ENCODE peak calls at places on chromosomes 12 and 14, in six cellular contexts. One of them, this sample, is unnamed.

GRCh38 chr12:87813476-87814234 is 215.5 kb downstream of the C12orf50 start:
- DNase-seq in endothelial cell: no peak
- DNase-seq in fibroblast of mammary gland: peak
- DNase-seq in mucosa of descending colon: no peak
- DNase-seq in HFFc6: no peak
- DNase-seq in GM12865: no peak
- DNase-seq in this sample: no peak

GRCh38 chr12:71152838-71153237 is 5.0 kb downstream of the TSPAN8 start:
- DNase-seq in HFFc6: no peak
- DNase-seq in GM12865: no peak
- DNase-seq in endothelial cell: no peak
- DNase-seq in mucosa of descending colon: no peak
- DNase-seq in fibroblast of mammary gland: peak
- DNase-seq in this sample: no peak

GRCh38 chr12:79514730-79515525 is 175.8 kb downstream of the PAWR start:
- DNase-seq in fibroblast of mammary gland: peak
- DNase-seq in endothelial cell: no peak
- DNase-seq in HFFc6: peak
- DNase-seq in GM12865: no peak
- DNase-seq in mucosa of descending colon: no peak
- DNase-seq in this sample: no peak

GRCh38 chr14:91911474-91912032 is 35.9 kb downstream of the FBLN5 start:
- DNase-seq in endothelial cell: peak
- DNase-seq in GM12865: peak
- DNase-seq in HFFc6: no peak
- DNase-seq in fibroblast of mammary gland: peak
- DNase-seq in mucosa of descending colon: peak
- DNase-seq in this sample: no peak

GRCh38 chr12:70082997-70083676 is 160.1 kb upstream of the CNOT2 start:
- DNase-seq in mucosa of descending colon: no peak
- DNase-seq in HFFc6: no peak
- DNase-seq in endothelial cell: no peak
- DNase-seq in fibroblast of mammary gland: no peak
- DNase-seq in GM12865: no peak
- DNase-seq in this sample: no peak

GRCh38 chr14:36662258-36662542 is 540 bp downstream of the PAX9 start:
- DNase-seq in HFFc6: no peak
- DNase-seq in mucosa of descending colon: no peak
- DNase-seq in endothelial cell: no peak
- DNase-seq in fibroblast of mammary gland: no peak
- DNase-seq in GM12865: no peak
- DNase-seq in this sample: no peak

GRCh38 chr14:71070169-71070568 is 162.9 kb downstream of the PCNX1 start:
- DNase-seq in HFFc6: peak
- DNase-seq in fibroblast of mammary gland: peak
- DNase-seq in endothelial cell: no peak
- DNase-seq in GM12865: no peak
- DNase-seq in mucosa of descending colon: no peak
- DNase-seq in this sample: no peak

GRCh38 chr14:100764716-100765115 is 38.0 kb downstream of the DLK1 start:
- DNase-seq in mucosa of descending colon: no peak
- DNase-seq in endothelial cell: no peak
- DNase-seq in HFFc6: no peak
- DNase-seq in GM12865: no peak
- DNase-seq in fibroblast of mammary gland: no peak
- DNase-seq in this sample: no peak

GRCh38 chr12:68781728-68782127 is 26.2 kb upstream of the MDM2 start:
- DNase-seq in HFFc6: no peak
- DNase-seq in mucosa of descending colon: no peak
- DNase-seq in fibroblast of mammary gland: no peak
- DNase-seq in endothelial cell: no peak
- DNase-seq in GM12865: no peak
- DNase-seq in this sample: no peak

GRCh38 chr12:122062832-122063690 is 15.5 kb upstream of the MLXIP start:
- DNase-seq in endothelial cell: peak
- DNase-seq in mucosa of descending colon: peak
- DNase-seq in GM12865: no peak
- DNase-seq in HFFc6: peak
- DNase-seq in fibroblast of mammary gland: peak
- DNase-seq in this sample: no peak

GRCh38 chr14:84891414-84891813 is 638.5 kb upstream of the FLRT2 start:
- DNase-seq in fibroblast of mammary gland: no peak
- DNase-seq in endothelial cell: no peak
- DNase-seq in GM12865: no peak
- DNase-seq in mucosa of descending colon: no peak
- DNase-seq in HFFc6: no peak
- DNase-seq in this sample: no peak

GRCh38 chr14:53517276-53517960 is 364.3 kb upstream of the DDHD1 start:
- DNase-seq in fibroblast of mammary gland: peak
- DNase-seq in GM12865: no peak
- DNase-seq in endothelial cell: no peak
- DNase-seq in HFFc6: peak
- DNase-seq in mucosa of descending colon: no peak
- DNase-seq in this sample: peak

GRCh38 chr14:24629521-24629920 is 4.5 kb downstream of the GZMB start:
- DNase-seq in mucosa of descending colon: no peak
- DNase-seq in fibroblast of mammary gland: no peak
- DNase-seq in GM12865: no peak
- DNase-seq in endothelial cell: no peak
- DNase-seq in HFFc6: no peak
- DNase-seq in this sample: no peak

GRCh38 chr14:95478309-95478708 is 38.1 kb downstream of the SYNE3 start:
- DNase-seq in fibroblast of mammary gland: no peak
- DNase-seq in GM12865: no peak
- DNase-seq in mucosa of descending colon: no peak
- DNase-seq in endothelial cell: no peak
- DNase-seq in HFFc6: no peak
- DNase-seq in this sample: no peak

GRCh38 chr12:120115066-120115465 is 1.5 kb downstream of the RAB35 start:
- DNase-seq in mucosa of descending colon: no peak
- DNase-seq in HFFc6: no peak
- DNase-seq in fibroblast of mammary gland: no peak
- DNase-seq in endothelial cell: no peak
- DNase-seq in GM12865: no peak
- DNase-seq in this sample: no peak

GRCh38 chr12:920676-921075 is 28.8 kb downstream of the RAD52 start:
- DNase-seq in fibroblast of mammary gland: no peak
- DNase-seq in HFFc6: no peak
- DNase-seq in GM12865: no peak
- DNase-seq in endothelial cell: no peak
- DNase-seq in mucosa of descending colon: no peak
- DNase-seq in this sample: no peak

GRCh38 chr14:95523051-95523817 is 6.8 kb upstream of the SYNE3 start:
- DNase-seq in mucosa of descending colon: no peak
- DNase-seq in HFFc6: no peak
- DNase-seq in endothelial cell: no peak
- DNase-seq in fibroblast of mammary gland: no peak
- DNase-seq in GM12865: no peak
- DNase-seq in this sample: no peak

GRCh38 chr12:98352218-98352811 is 163.1 kb upstream of the TMPO start:
- DNase-seq in mucosa of descending colon: no peak
- DNase-seq in endothelial cell: no peak
- DNase-seq in GM12865: peak
- DNase-seq in HFFc6: peak
- DNase-seq in fibroblast of mammary gland: peak
- DNase-seq in this sample: peak

GRCh38 chr14:63663428-63664142 is 21.9 kb upstream of the WDR89 start:
- DNase-seq in HFFc6: no peak
- DNase-seq in GM12865: peak
- DNase-seq in mucosa of descending colon: no peak
- DNase-seq in endothelial cell: no peak
- DNase-seq in fibroblast of mammary gland: peak
- DNase-seq in this sample: no peak

GRCh38 chr14:48731260-48731659 is 854.9 kb downstream of the RPS29 start:
- DNase-seq in endothelial cell: no peak
- DNase-seq in GM12865: no peak
- DNase-seq in mucosa of descending colon: no peak
- DNase-seq in HFFc6: no peak
- DNase-seq in fibroblast of mammary gland: no peak
- DNase-seq in this sample: no peak

GRCh38 chr14:104086210-104086660 is 735 bp downstream of the ASPG start:
- DNase-seq in GM12865: no peak
- DNase-seq in fibroblast of mammary gland: no peak
- DNase-seq in HFFc6: no peak
- DNase-seq in mucosa of descending colon: no peak
- DNase-seq in endothelial cell: peak
- DNase-seq in this sample: no peak

GRCh38 chr14:91241848-91242247 is 2.7 kb downstream of the GPR68 start:
- DNase-seq in GM12865: peak
- DNase-seq in mucosa of descending colon: no peak
- DNase-seq in endothelial cell: no peak
- DNase-seq in fibroblast of mammary gland: no peak
- DNase-seq in HFFc6: no peak
- DNase-seq in this sample: no peak

GRCh38 chr12:14186193-14186502 is 179.3 kb upstream of the ATF7IP start:
- DNase-seq in endothelial cell: no peak
- DNase-seq in fibroblast of mammary gland: no peak
- DNase-seq in mucosa of descending colon: no peak
- DNase-seq in HFFc6: no peak
- DNase-seq in GM12865: no peak
- DNase-seq in this sample: no peak

GRCh38 chr14:21057803-21058675 is at the start of gene RNASE8:
- DNase-seq in GM12865: no peak
- DNase-seq in endothelial cell: no peak
- DNase-seq in mucosa of descending colon: no peak
- DNase-seq in fibroblast of mammary gland: peak
- DNase-seq in HFFc6: peak
- DNase-seq in this sample: no peak
- TF ChIP-seq CTCF in GM12865: no peak
- TF ChIP-seq CTCF in endothelial cell: no peak
- TF ChIP-seq CTCF in mucosa of descending colon: no peak
- TF ChIP-seq CTCF in fibroblast of mammary gland: peak
- TF ChIP-seq CTCF in HFFc6: peak
- TF ChIP-seq CTCF in this sample: no peak

GRCh38 chr14:97185186-97185585 is 388.0 kb downstream of the VRK1 start:
- DNase-seq in mucosa of descending colon: peak
- DNase-seq in fibroblast of mammary gland: peak
- DNase-seq in endothelial cell: peak
- DNase-seq in GM12865: peak
- DNase-seq in HFFc6: no peak
- DNase-seq in this sample: no peak
- TF ChIP-seq CTCF in mucosa of descending colon: no peak
- TF ChIP-seq CTCF in fibroblast of mammary gland: no peak
- TF ChIP-seq CTCF in endothelial cell: peak
- TF ChIP-seq CTCF in GM12865: peak
- TF ChIP-seq CTCF in HFFc6: peak
- TF ChIP-seq CTCF in this sample: no peak

GRCh38 chr12:126569706-126570105 is 1504.5 kb downstream of the AACS start:
- DNase-seq in fibroblast of mammary gland: no peak
- DNase-seq in HFFc6: no peak
- DNase-seq in endothelial cell: no peak
- DNase-seq in GM12865: no peak
- DNase-seq in mucosa of descending colon: no peak
- DNase-seq in this sample: no peak

GRCh38 chr12:126567016-126567415 is 1501.8 kb downstream of the AACS start:
- DNase-seq in fibroblast of mammary gland: no peak
- DNase-seq in GM12865: no peak
- DNase-seq in mucosa of descending colon: no peak
- DNase-seq in endothelial cell: no peak
- DNase-seq in HFFc6: no peak
- DNase-seq in this sample: no peak

GRCh38 chr12:126570571-126570970 is 1505.3 kb downstream of the AACS start:
- DNase-seq in fibroblast of mammary gland: no peak
- DNase-seq in GM12865: no peak
- DNase-seq in HFFc6: no peak
- DNase-seq in mucosa of descending colon: no peak
- DNase-seq in endothelial cell: no peak
- DNase-seq in this sample: no peak

DNA sequence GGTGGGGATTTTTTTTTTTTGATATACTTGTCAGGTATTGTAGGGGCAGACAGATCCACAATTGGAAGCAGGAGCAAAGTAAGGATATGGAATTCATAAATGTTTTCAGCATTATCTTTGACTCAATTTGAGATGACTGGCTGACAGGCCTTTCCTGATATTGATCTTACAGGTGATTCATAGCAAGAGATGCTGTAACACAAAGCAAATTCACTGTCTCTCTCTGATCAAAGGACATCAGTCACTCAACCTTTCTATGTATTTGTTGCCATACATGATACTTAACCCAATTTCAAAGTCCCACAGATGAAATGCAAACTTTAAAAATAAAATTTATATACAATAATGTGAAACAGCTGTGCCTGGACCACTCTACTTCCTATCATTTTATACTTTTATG is 1506.9 kb downstream of the AACS start:
- DNase-seq in HFFc6: no peak
- DNase-seq in endothelial cell: no peak
- DNase-seq in GM12865: no peak
- DNase-seq in mucosa of descending colon: no peak
- DNase-seq in fibroblast of mammary gland: no peak
- DNase-seq in this sample: no peak
- TF ChIP-seq CTCF in HFFc6: no peak
- TF ChIP-seq CTCF in endothelial cell: no peak
- TF ChIP-seq CTCF in GM12865: no peak
- TF ChIP-seq CTCF in mucosa of descending colon: no peak
- TF ChIP-seq CTCF in fibroblast of mammary gland: no peak
- TF ChIP-seq CTCF in this sample: no peak

GRCh38 chr12:128970941-128971340 is 117.7 kb downstream of the GLT1D1 start:
- DNase-seq in endothelial cell: no peak
- DNase-seq in fibroblast of mammary gland: no peak
- DNase-seq in HFFc6: no peak
- DNase-seq in GM12865: no peak
- DNase-seq in mucosa of descending colon: no peak
- DNase-seq in this sample: no peak

GRCh38 chr12:128970110-128970509 is 116.8 kb downstream of the GLT1D1 start:
- DNase-seq in fibroblast of mammary gland: no peak
- DNase-seq in HFFc6: no peak
- DNase-seq in mucosa of descending colon: no peak
- DNase-seq in endothelial cell: no peak
- DNase-seq in GM12865: no peak
- DNase-seq in this sample: no peak

GRCh38 chr12:128971802-128972201 is 118.5 kb downstream of the GLT1D1 start:
- DNase-seq in GM12865: peak
- DNase-seq in mucosa of descending colon: no peak
- DNase-seq in fibroblast of mammary gland: no peak
- DNase-seq in endothelial cell: no peak
- DNase-seq in HFFc6: no peak
- DNase-seq in this sample: no peak

GRCh38 chr12:128968668-128969067 is 115.4 kb downstream of the GLT1D1 start:
- DNase-seq in fibroblast of mammary gland: no peak
- DNase-seq in HFFc6: no peak
- DNase-seq in endothelial cell: no peak
- DNase-seq in mucosa of descending colon: no peak
- DNase-seq in GM12865: no peak
- DNase-seq in this sample: no peak

DNA sequence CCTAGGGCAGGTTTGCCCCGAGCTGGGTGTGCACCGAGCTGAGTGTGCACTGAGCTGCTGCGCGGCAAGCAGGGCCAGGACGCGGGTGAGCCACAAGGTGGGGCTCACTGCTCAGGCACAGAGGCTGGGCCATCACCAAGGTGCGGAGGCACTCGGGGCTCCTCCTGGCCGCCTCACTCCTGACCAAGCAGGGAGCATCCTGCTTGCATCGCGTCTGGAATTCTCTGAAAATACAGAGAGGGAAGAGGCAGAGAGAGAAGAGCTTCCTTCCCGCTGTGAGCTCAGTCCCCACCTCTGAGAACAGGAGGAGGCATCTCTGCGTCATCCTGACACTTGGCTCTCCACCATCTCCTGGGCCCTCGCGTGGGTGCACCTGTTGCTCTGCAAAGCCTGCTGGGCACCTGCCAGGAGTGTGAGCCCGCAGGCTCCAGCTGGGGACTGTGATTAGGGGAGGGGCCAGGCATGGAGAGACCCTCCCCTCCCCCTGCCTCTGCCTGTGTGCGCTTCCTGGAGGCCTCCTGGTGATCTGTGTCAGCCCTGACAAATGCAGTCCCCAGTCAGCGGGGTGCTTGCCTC is 116.3 kb downstream of the GLT1D1 start:
- DNase-seq in fibroblast of mammary gland: no peak
- DNase-seq in HFFc6: no peak
- DNase-seq in mucosa of descending colon: peak
- DNase-seq in endothelial cell: peak
- DNase-seq in GM12865: peak
- DNase-seq in this sample: no peak
- TF ChIP-seq CTCF in fibroblast of mammary gland: no peak
- TF ChIP-seq CTCF in HFFc6: no peak
- TF ChIP-seq CTCF in mucosa of descending colon: no peak
- TF ChIP-seq CTCF in endothelial cell: no peak
- TF ChIP-seq CTCF in GM12865: peak
- TF ChIP-seq CTCF in this sample: no peak

This sample was measured in AG09309.